ENCODE peak calls at places on chromosomes 4 and X, in seven cellular contexts. F, M, K, J, D, S and T are unnamed samples.
A peak's percentile ranks its signal among the peaks of the same experiment; 100 is the strongest.

GRCh38 chr4:3302164-3302785 is 9.5 kb downstream of the RGS12 start:
- DNase-seq in F (no peak), M (no peak), K (no peak), J (no peak), D (no peak), S (no peak), T (no peak)

GRCh38 chr4:83323136-83323535 is 11.5 kb downstream of the HPSE start:
- DNase-seq in F (no peak), M (no peak), K (peak; percentile 29), J (no peak), D (no peak), S (no peak), T (no peak)

GRCh38 chrX:148600131-148600530 is 99.7 kb downstream of the AFF2 start:
- DNase-seq in F (no peak), M (no peak), K (no peak), J (no peak), D (no peak), S (no peak), T (no peak)

GRCh38 chrX:57121162-57121741 is at the start of gene SPIN2B:
- DNase-seq in F (peak; percentile 86), M (peak; percentile 91), K (peak; percentile 86), J (peak; percentile 84), D (peak; percentile 87), S (peak; percentile 60), T (peak; percentile 80)

GRCh38 chr4:91113130-91113706 is 986.0 kb downstream of the CCSER1 start:
- DNase-seq in F (peak; percentile 20), M (peak; percentile 82), K (peak; percentile 28), J (peak; percentile 50), D (peak; percentile 28), S (peak; percentile 28), T (peak; percentile 10)

GRCh38 chr4:3670521-3671519 is 95.4 kb upstream of the ADRA2C start:
- DNase-seq in F (no peak), M (no peak), K (no peak), J (no peak), D (no peak), S (no peak), T (no peak)

GRCh38 chr4:110005461-110006056 is 92.9 kb downstream of the EGF start:
- DNase-seq in F (peak; percentile 77), M (peak; percentile 82), K (peak; percentile 77), J (peak; percentile 72), D (peak; percentile 52), S (peak; percentile 57), T (peak; percentile 72)

GRCh38 chr4:101669832-101670188 is 120.7 kb upstream of the BANK1 start:
- DNase-seq in F (no peak), M (no peak), K (no peak), J (no peak), D (no peak), S (no peak), T (no peak)

GRCh38 chrX:38232287-38232686 is 11.6 kb upstream of the SRPX start:
- DNase-seq in F (peak; percentile 69), M (no peak), K (no peak), J (peak; percentile 23), D (no peak), S (no peak), T (no peak)

GRCh38 chr4:89549907-89550306 is 242.3 kb upstream of the GPRIN3 start:
- DNase-seq in F (peak; percentile 30), M (no peak), K (no peak), J (peak; percentile 2), D (no peak), S (no peak), T (no peak)

GRCh38 chrX:4710618-4711433 is 997.4 kb upstream of the PRKX start:
- DNase-seq in F (no peak), M (no peak), K (peak; percentile 76), J (no peak), D (no peak), S (no peak), T (no peak)

GRCh38 chr4:147516133-147516532 is 35.2 kb downstream of the EDNRA start:
- DNase-seq in F (no peak), M (no peak), K (no peak), J (no peak), D (no peak), S (no peak), T (no peak)

GRCh38 chr4:152784490-152785195 is 4.9 kb downstream of the ARFIP1 start:
- DNase-seq in F (peak; percentile 84), M (peak; percentile 72), K (peak; percentile 10), J (peak; percentile 14), D (peak; percentile 55), S (peak; percentile 45), T (peak; percentile 22)

GRCh38 chr4:80365928-80366327 is 30.4 kb downstream of the CFAP299 start:
- DNase-seq in F (peak; percentile 83), M (peak; percentile 64), K (peak; percentile 75), J (peak; percentile 82), D (peak; percentile 34), S (peak; percentile 3), T (peak; percentile 92)

GRCh38 chr4:78047366-78047765 is 9.8 kb upstream of the FRAS1 start:
- DNase-seq in F (no peak), M (no peak), K (no peak), J (no peak), D (no peak), S (no peak), T (no peak)

GRCh38 chr4:161823450-161823849 is 340.4 kb downstream of the FSTL5 start:
- DNase-seq in F (no peak), M (no peak), K (no peak), J (no peak), D (no peak), S (no peak), T (no peak)

GRCh38 chr4:96103086-96103485 is 263.2 kb downstream of the PDHA2 start:
- DNase-seq in F (no peak), M (no peak), K (no peak), J (no peak), D (no peak), S (no peak), T (no peak)
- H3K9me2 ChIP-seq in F (no peaks in the 10 kb centered on the region), M (peaks cover 11% of the 10 kb centered on the region), K (no peaks in the 10 kb centered on the region), J (no peaks in the 10 kb centered on the region), D (no peaks in the 10 kb centered on the region), S (no peaks in the 10 kb centered on the region), T (no peaks in the 10 kb centered on the region)

DNA sequence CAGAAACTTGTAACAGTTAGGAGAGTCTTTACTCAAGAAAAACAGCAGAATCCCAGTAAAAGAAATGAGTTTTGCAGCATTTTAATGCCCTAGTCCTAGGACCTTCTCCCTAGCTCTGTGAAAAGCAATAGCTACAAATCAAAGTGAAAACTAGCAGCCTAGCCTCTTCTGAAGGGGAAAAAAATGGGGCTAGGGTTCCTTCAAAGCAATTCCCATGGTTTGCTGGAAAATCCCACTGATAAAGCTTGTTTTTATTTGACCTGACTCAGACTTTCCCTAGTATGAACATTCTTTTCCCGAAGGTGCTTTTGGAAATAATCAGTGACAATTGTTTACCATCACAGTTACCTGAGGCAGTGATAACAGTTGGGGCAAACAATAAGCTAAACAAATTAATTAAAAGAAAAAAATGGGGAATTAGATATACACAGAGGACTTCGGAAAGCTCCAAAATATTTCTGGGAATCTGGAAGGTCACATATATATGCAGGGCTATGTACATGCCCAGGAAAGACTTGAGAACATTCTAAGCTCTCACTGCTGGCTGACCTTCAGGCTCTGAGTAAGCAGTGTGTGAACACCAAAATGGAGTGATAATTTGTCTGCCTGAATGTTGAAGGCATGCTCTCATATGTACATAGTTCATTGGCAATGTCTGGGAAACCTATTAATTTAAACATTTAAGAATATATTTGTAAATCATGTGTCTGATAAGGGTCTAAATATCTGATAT is 285.9 kb downstream of the KCTD8 start:
- DNase-seq in F (no peak), M (no peak), K (peak; percentile 35), J (no peak), D (no peak), S (no peak), T (no peak)
- TF ChIP-seq EZH2phosphoT487 in F (no peak), M (no peak), K (no peak), J (no peak), D (no peak), S (no peak), T (no peak)

GRCh38 chr4:113979157-113979972 is at the start of gene ARSJ:
- DNase-seq in F (peak; percentile 91), M (peak; percentile 80), K (peak; percentile 80), J (peak; percentile 64), D (peak; percentile 76), S (peak; percentile 32), T (no peak)
- H3K4me2 ChIP-seq in F (peak within 1 kb of the TSS; percentile 94), M (peak within 1 kb of the TSS; percentile 83), K (peak within 1 kb of the TSS; percentile 79), J (peak within 1 kb of the TSS; percentile 88), D (peak within 1 kb of the TSS; percentile 66), S (peak within 1 kb of the TSS; percentile 92), T (no peak within 1 kb of the TSS)

DNA sequence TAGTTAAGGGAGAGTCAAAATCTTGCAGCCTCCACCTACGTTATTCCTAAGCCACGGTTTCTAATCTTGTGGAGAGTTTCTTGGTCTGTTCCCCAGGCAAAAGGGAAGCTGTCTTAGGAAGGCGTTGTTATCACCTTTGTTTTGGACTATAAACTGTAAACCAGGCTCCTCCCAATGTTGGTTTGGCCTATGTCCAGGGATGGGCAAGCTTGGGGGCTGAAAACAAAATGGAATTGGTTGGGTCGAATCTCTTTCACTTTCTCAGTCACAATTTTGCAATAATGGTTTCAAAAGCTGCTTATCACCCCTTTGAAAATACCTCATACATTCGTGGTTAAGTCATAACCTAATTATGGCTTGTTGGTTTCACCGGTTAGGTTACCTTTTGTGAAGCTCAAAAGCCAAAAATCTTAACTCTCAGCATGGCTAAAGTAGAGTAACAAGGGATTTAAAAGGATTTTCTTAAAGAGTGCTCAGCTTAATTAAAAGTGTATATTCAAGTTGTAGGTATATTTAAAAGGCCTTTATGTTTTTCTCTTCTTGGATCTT is 232.1 kb downstream of the CHM start:
- DNase-seq in F (no peak), M (no peak), K (no peak), J (no peak), D (no peak), S (no peak), T (no peak)
- H3K9me2 ChIP-seq in F (no peaks in the 10 kb centered on the region), M (no peaks in the 10 kb centered on the region), K (no peaks in the 10 kb centered on the region), J (no peaks in the 10 kb centered on the region), D (no peaks in the 10 kb centered on the region), S (no peaks in the 10 kb centered on the region), T (no peaks in the 10 kb centered on the region)

GRCh38 chr4:138911903-138912713 is 103.5 kb upstream of the NOCT start:
- DNase-seq in F (no peak), M (no peak), K (peak; percentile 47), J (peak; percentile 61), D (peak; percentile 24), S (no peak), T (no peak)
- TF ChIP-seq EZH2phosphoT487 in F (no peak), M (no peak), K (no peak), J (no peak), D (no peak), S (no peak), T (no peak)

GRCh38 chr4:113524505-113525186 is 236.9 kb downstream of the CAMK2D start:
- DNase-seq in F (no peak), M (no peak), K (no peak), J (no peak), D (no peak), S (no peak), T (no peak)
- H3K4me2 ChIP-seq in F (no peak overlapping the region), M (no peak overlapping the region), K (no peak overlapping the region), J (no peak overlapping the region), D (no peak overlapping the region), S (no peak overlapping the region), T (no peak overlapping the region)

DNA sequence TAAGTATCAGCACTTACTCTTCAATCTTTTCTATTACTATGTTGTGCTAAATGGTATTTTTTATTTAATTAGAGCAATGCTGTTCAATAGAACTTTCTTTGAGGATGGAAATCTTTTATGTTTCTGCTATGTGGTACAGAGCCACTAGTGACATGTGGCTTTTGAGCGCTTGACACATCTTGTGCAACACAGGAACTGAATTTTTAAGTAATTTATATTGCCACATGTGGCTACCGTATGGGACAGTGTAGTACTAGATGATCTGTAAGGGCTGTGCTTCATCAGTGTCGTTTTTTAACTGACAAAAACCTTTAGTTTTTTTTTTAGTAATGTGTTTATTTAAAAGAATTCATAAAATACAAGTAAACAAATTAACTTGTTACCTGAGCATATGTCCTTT is 22.4 kb downstream of the HPRT1 start:
- DNase-seq in F (no peak), M (no peak), K (no peak), J (no peak), D (no peak), S (no peak), T (no peak)
- H3K9me2 ChIP-seq in F (no peaks in the 10 kb centered on the region), M (no peaks in the 10 kb centered on the region), K (no peaks in the 10 kb centered on the region), J (no peaks in the 10 kb centered on the region), D (no peaks in the 10 kb centered on the region), S (no peaks in the 10 kb centered on the region), T (no peaks in the 10 kb centered on the region)